ENCODE peak calls at places on chromosome 1, in five cellular contexts. Q is SK-N-SH, C is GM12878, N is K562, E is HepG2. W is an unnamed sample.

GRCh38 chr1:25890249-25891034 is 14.9 kb upstream of the PAQR7 start:
- DNase-seq in Q (no peak), C (no peak), N (no peak), E (peak; percentile 50), W (no peak)

GRCh38 chr1:232009741-232010140 is 383.2 kb downstream of the DISC1 start:
- DNase-seq in Q (no peak), C (no peak), N (no peak), E (no peak), W (no peak)

GRCh38 chr1:6891781-6892579 is 106.7 kb downstream of the CAMTA1 start:
- DNase-seq in Q (no peak), C (no peak), N (no peak), E (no peak), W (no peak)

GRCh38 chr1:226181996-226182714 is 4.4 kb downstream of the ACBD3 start:
- DNase-seq in Q (peak; percentile 51), C (no peak), N (peak; percentile 79), E (peak; percentile 37), W (no peak)

GRCh38 chr1:201758508-201759050 is 70.4 kb upstream of the IPO9 start:
- DNase-seq in Q (no peak), C (no peak), N (no peak), E (no peak), W (no peak)

GRCh38 chr1:37149296-37149695 is 115.0 kb upstream of the GRIK3 start:
- DNase-seq in Q (no peak), C (no peak), N (no peak), E (no peak), W (no peak)

GRCh38 chr1:10045480-10046355 is 13.0 kb downstream of the UBE4B start:
- DNase-seq in Q (no peak), C (no peak), N (peak; percentile 72), E (no peak), W (no peak)

GRCh38 chr1:228488818-228489674 is 1.9 kb downstream of the RNF187 start:
- DNase-seq in Q (no peak), C (no peak), N (no peak), E (no peak), W (no peak)

GRCh38 chr1:35120458-35121133 is 41.4 kb downstream of the ZMYM1 start:
- DNase-seq in Q (peak; percentile 11), C (no peak), N (no peak), E (peak; percentile 13), W (peak; percentile 53)

GRCh38 chr1:25831569-25832196 is 11.9 kb downstream of the MTFR1L start:
- DNase-seq in Q (no peak), C (no peak), N (peak; percentile 63), E (no peak), W (no peak)

GRCh38 chr1:228986093-228986904 is 251.0 kb downstream of the RHOU start:
- DNase-seq in Q (no peak), C (no peak), N (no peak), E (no peak), W (no peak)

GRCh38 chr1:177858222-177858894 is 111.5 kb downstream of the SEC16B start:
- DNase-seq in Q (no peak), C (no peak), N (no peak), E (no peak), W (no peak)

GRCh38 chr1:227370463-227371254 is 52.4 kb upstream of the CDC42BPA start:
- DNase-seq in Q (no peak), C (no peak), N (no peak), E (no peak), W (no peak)

GRCh38 chr1:244029137-244029536 is 21.9 kb upstream of the ZBTB18 start:
- DNase-seq in Q (no peak), C (no peak), N (no peak), E (no peak), W (no peak)

GRCh38 chr1:74686941-74687340 is 13.3 kb upstream of the ERICH3 start:
- DNase-seq in Q (no peak), C (no peak), N (no peak), E (no peak), W (no peak)

GRCh38 chr1:240310226-240310925 is 218.7 kb downstream of the FMN2 start:
- DNase-seq in Q (no peak), C (no peak), N (no peak), E (no peak), W (no peak)

GRCh38 chr1:211738096-211738708 is 62.8 kb upstream of the NEK2 start:
- DNase-seq in Q (no peak), C (no peak), N (no peak), E (no peak), W (no peak)

GRCh38 chr1:68819190-68819829 is 322.4 kb upstream of the DEPDC1 start:
- DNase-seq in Q (peak; percentile 39), C (no peak), N (no peak), E (no peak), W (no peak)

GRCh38 chr1:112409416-112409815 is 13.4 kb downstream of the CTTNBP2NL start:
- DNase-seq in Q (no peak), C (no peak), N (no peak), E (no peak), W (no peak)

GRCh38 chr1:226406401-226406881 is 1.5 kb downstream of the PARP1 start:
- DNase-seq in Q (no peak), C (no peak), N (peak; percentile 41), E (peak; percentile 30), W (no peak)

GRCh38 chr1:41809716-41810115 is 109.0 kb downstream of the HIVEP3 start:
- DNase-seq in Q (no peak), C (no peak), N (no peak), E (no peak), W (no peak)

GRCh38 chr1:160061376-160062100 is 8.4 kb downstream of the KCNJ10 start:
- DNase-seq in Q (no peak), C (no peak), N (no peak), E (no peak), W (no peak)

GRCh38 chr1:236142358-236143103 is at the start of gene GPR137B:
- DNase-seq in Q (peak; percentile 94), C (no peak), N (peak; percentile 27), E (no peak), W (no peak)

GRCh38 chr1:175185918-175186317 is 6.7 kb downstream of the KIAA0040 start:
- DNase-seq in Q (no peak), C (no peak), N (no peak), E (no peak), W (no peak)

GRCh38 chr1:22920026-22920733 is 52.5 kb downstream of the LACTBL1 start:
- DNase-seq in Q (no peak), C (no peak), N (no peak), E (no peak), W (no peak)

GRCh38 chr1:48619529-48619928 is 147.5 kb upstream of the SPATA6 start:
- DNase-seq in Q (peak; percentile 26), C (no peak), N (peak; percentile 18), E (no peak), W (peak; percentile 46)

GRCh38 chr1:221022331-221022730 is 143.1 kb downstream of the HLX start:
- DNase-seq in Q (no peak), C (no peak), N (no peak), E (no peak), W (no peak)
- TF ChIP-seq TAF1 in Q (no peak), C (no peak), N (no peak), E (no peak), W (no peak)

DNA sequence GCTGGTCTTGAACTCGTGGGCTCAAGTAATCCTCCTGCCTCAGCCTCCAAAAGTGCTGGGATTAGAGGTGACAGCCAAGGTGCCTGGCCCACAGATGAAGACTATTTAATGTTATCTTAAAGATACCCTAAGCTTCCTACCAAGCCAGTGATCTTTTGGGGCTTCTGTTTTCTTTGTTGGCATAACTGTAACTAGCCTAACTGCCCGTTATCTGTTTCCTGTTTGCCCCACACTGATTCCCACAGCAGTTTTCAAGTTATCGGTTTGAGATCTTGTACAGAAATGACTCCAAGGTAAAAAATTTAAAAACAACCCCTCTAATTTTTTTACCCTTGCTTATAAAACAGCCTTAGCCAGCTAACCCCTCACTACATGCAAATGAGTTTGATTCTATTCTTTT is 12.4 kb downstream of the SELL start:
- DNase-seq in Q (no peak), C (no peak), N (no peak), E (no peak), W (no peak)
- H3K4me1 ChIP-seq in Q (no peaks in the 10 kb centered on the region), C (peaks cover 46% of the 10 kb centered on the region), N (no peaks in the 10 kb centered on the region), E (no peaks in the 10 kb centered on the region), W (no peaks in the 10 kb centered on the region)

GRCh38 chr1:31434101-31434871 is 21.3 kb downstream of the SERINC2 start:
- DNase-seq in Q (no peak), C (no peak), N (no peak), E (peak; percentile 83), W (no peak)
- TF ChIP-seq TAF1 in Q (no peak), C (no peak), N (no peak), E (no peak), W (no peak)

GRCh38 chr1:1874901-1875300 is 16.0 kb downstream of the GNB1 start:
- DNase-seq in Q (no peak), C (no peak), N (no peak), E (no peak), W (no peak)

GRCh38 chr1:1875932-1876331 is 15.0 kb downstream of the GNB1 start:
- DNase-seq in Q (no peak), C (no peak), N (no peak), E (no peak), W (no peak)

GRCh38 chr1:1873186-1873585 is 17.7 kb downstream of the GNB1 start:
- DNase-seq in Q (no peak), C (no peak), N (no peak), E (no peak), W (no peak)

GRCh38 chr1:1869459-1869858 is 21.4 kb downstream of the GNB1 start:
- DNase-seq in Q (no peak), C (no peak), N (no peak), E (no peak), W (no peak)

DNA sequence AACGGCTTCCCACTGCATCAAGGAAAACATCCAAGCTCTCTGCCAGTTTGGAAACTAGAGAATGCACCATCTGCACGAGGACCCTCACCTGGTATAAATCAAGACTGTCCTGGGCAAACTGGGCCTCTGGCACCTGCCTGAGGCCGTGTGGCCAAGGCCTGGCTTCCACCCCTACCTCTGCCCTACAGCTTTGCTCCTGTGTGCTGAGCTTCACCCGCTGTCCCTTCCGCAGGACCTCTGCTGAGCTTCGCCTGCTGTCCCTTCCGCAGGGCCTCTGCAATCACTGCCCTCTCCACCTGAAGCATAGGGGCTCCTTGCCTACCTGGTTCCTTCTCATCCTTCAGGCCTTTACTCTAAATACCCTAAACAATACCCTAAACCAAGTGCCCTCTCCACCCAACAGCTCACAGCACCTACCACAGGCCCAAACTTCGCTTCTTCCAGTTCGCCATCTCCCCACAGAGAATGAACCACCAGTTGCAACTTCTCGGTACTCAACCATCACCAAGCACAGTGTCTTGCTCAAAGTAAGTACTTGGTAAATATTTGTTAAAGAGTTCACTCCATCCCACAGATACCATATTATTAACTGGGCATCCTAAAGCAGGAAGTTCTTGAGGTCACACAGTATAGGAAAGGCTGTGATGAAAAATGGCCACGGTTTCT is 18.4 kb downstream of the GNB1 start:
- DNase-seq in Q (no peak), C (no peak), N (no peak), E (no peak), W (no peak)
- H3K4me1 ChIP-seq in Q (peaks cover 18% of the 10 kb centered on the region), C (peaks cover 12% of the 10 kb centered on the region), N (peaks cover 4% of the 10 kb centered on the region), E (peaks cover 28% of the 10 kb centered on the region), W (no peaks in the 10 kb centered on the region)

GRCh38 chr1:109790329-109790728 is 26.6 kb upstream of the EPS8L3 start:
- DNase-seq in Q (no peak), C (no peak), N (no peak), E (no peak), W (no peak)

GRCh38 chr1:109789771-109790170 is 26.0 kb upstream of the EPS8L3 start:
- DNase-seq in Q (peak; percentile 4), C (no peak), N (no peak), E (no peak), W (no peak)

GRCh38 chr1:109792056-109792831 is 28.5 kb upstream of the EPS8L3 start:
- DNase-seq in Q (peak; percentile 77), C (no peak), N (peak; percentile 84), E (peak; percentile 75), W (no peak)

GRCh38 chr1:109791495-109792040 is 27.8 kb upstream of the EPS8L3 start:
- DNase-seq in Q (no peak), C (no peak), N (no peak), E (no peak), W (no peak)

GRCh38 chr1:109790735-109791494 is 27.2 kb upstream of the EPS8L3 start:
- DNase-seq in Q (no peak), C (peak; percentile 23), N (peak; percentile 80), E (peak; percentile 70), W (no peak)
- TF ChIP-seq TAF1 in Q (no peak), C (no peak), N (no peak), E (no peak), W (no peak)